ENCODE peak calls at places on chromosomes 6 and 20, in four cellular contexts. One of them, this sample, is unnamed.

GRCh38 chr6:109793793-109794192 is 102.7 kb downstream of the FIG4 start:
- DNase-seq in H1: no peak
- DNase-seq in HepG2: no peak
- DNase-seq in K562: peak; percentile 12
- DNase-seq in this sample: peak; percentile 77

GRCh38 chr6:148407372-148407771 is 64.7 kb downstream of the SASH1 start:
- DNase-seq in H1: no peak
- DNase-seq in K562: no peak
- DNase-seq in HepG2: no peak
- DNase-seq in this sample: no peak

GRCh38 chr20:60206259-60206658 is 248.0 kb downstream of the CDH26 start:
- DNase-seq in HepG2: peak; percentile 31
- DNase-seq in K562: no peak
- DNase-seq in H1: no peak
- DNase-seq in this sample: peak; percentile 27

GRCh38 chr20:41726727-41727126 is 108.5 kb upstream of the CHD6 start:
- DNase-seq in HepG2: no peak
- DNase-seq in K562: no peak
- DNase-seq in H1: no peak
- DNase-seq in this sample: no peak

GRCh38 chr6:26251354-26252081 is 113.5 kb upstream of the BTN3A2 start:
- DNase-seq in K562: no peak
- DNase-seq in HepG2: no peak
- DNase-seq in H1: no peak
- DNase-seq in this sample: no peak

GRCh38 chr6:88823998-88824397 is 139.4 kb downstream of the RNGTT start:
- DNase-seq in H1: no peak
- DNase-seq in K562: no peak
- DNase-seq in HepG2: peak; percentile 56
- DNase-seq in this sample: peak; percentile 34

GRCh38 chr6:155061381-155061780 is 66.3 kb downstream of the TIAM2 start:
- DNase-seq in K562: no peak
- DNase-seq in H1: no peak
- DNase-seq in HepG2: no peak
- DNase-seq in this sample: no peak

GRCh38 chr6:21969192-21969591 is 327.6 kb downstream of the PRL start:
- DNase-seq in H1: no peak
- DNase-seq in HepG2: no peak
- DNase-seq in K562: no peak
- DNase-seq in this sample: no peak

DNA sequence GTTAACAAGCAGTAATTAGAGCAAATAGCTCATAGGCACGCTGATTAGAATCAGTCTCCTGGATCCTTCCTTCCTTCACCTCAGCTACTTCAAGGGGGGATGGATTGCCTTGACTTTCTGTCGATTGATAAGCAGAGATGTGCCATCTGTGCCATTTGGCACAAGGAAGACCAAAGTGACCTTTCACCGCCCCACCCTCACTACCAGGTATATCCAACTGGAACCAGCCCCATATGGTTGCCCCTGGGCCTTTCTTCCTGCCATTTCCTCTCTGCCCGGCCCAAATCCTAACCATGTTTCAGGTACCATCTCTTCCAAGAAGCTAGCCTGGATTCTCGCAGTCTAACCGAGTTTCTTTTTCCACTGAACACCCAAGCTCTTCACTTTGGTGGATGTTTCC is 8.7 kb upstream of the CPNE5 start:
- DNase-seq in HepG2: no peak
- DNase-seq in K562: no peak
- DNase-seq in H1: no peak
- DNase-seq in this sample: no peak
- TF ChIP-seq RAD21 in HepG2: no peak
- TF ChIP-seq RAD21 in K562: no peak
- TF ChIP-seq RAD21 in H1: no peak
- TF ChIP-seq RAD21 in this sample: no peak

DNA sequence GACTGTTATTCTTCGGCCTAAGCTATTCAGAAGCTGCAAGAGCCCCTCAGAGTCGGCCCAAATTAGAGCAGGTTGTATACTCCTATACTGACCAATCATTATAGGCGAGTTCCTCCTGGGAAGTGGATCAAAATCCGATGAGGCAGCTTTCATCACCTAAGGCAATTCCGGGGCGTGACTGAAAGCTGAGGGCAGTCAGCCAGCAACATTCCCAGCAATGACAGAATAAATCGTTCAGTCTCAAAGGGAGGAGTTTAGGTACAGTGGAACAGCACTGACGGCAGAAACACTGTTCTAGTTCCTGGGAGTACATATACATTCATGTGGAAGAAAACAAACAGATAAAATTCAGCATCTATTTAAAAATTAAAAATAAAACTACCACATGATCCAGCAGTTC is 10.8 kb downstream of the HLA-DQB2 start:
- DNase-seq in HepG2: no peak
- DNase-seq in K562: no peak
- DNase-seq in H1: no peak
- DNase-seq in this sample: no peak
- TF ChIP-seq JUN in HepG2: no peak
- TF ChIP-seq JUN in K562: no peak
- TF ChIP-seq JUN in H1: no peak
- TF ChIP-seq JUN in this sample: no peak

DNA sequence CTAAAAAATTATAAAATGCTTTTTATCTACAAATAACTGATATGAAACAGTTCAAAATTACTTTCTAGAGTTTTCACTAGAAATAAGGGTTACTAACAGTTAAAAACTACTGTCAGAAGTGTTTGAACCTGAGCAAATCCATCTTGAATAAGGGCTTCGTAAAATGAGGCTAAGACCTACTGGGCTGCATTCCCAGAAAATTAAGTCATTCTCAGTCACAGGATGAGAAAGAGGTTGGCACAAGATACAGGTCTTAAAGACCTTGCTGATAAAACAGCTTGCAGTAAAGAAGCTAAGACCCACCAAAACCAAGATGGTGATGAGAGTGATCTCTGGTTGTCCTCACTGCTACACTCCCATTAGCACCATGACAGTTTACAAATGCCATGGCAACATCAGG is 93.7 kb downstream of the PLG start:
- DNase-seq in K562: no peak
- DNase-seq in HepG2: no peak
- DNase-seq in H1: no peak
- DNase-seq in this sample: no peak
- TF ChIP-seq USF2 in K562: no peak
- TF ChIP-seq USF2 in HepG2: no peak
- TF ChIP-seq USF2 in H1: no peak
- TF ChIP-seq USF2 in this sample: no peak

GRCh38 chr6:166554316-166554715 is 32.2 kb downstream of the RAMACL start:
- DNase-seq in HepG2: no peak
- DNase-seq in K562: no peak
- DNase-seq in H1: no peak
- DNase-seq in this sample: no peak
- TF ChIP-seq RAD21 in HepG2: no peak
- TF ChIP-seq RAD21 in K562: no peak
- TF ChIP-seq RAD21 in H1: no peak
- TF ChIP-seq RAD21 in this sample: no peak

GRCh38 chr6:16282370-16282769 is 44.0 kb downstream of the GMPR start:
- DNase-seq in HepG2: no peak
- DNase-seq in H1: no peak
- DNase-seq in K562: no peak
- DNase-seq in this sample: no peak

GRCh38 chr6:16288163-16288562 is 49.8 kb downstream of the GMPR start:
- DNase-seq in K562: no peak
- DNase-seq in HepG2: no peak
- DNase-seq in H1: no peak
- DNase-seq in this sample: no peak

GRCh38 chr6:16286151-16286522 is 47.8 kb downstream of the GMPR start:
- DNase-seq in K562: peak; percentile 52
- DNase-seq in H1: peak; percentile 43
- DNase-seq in HepG2: peak; percentile 37
- DNase-seq in this sample: peak; percentile 39

GRCh38 chr6:16284472-16284871 is 46.1 kb downstream of the GMPR start:
- DNase-seq in HepG2: no peak
- DNase-seq in K562: no peak
- DNase-seq in H1: no peak
- DNase-seq in this sample: no peak

DNA sequence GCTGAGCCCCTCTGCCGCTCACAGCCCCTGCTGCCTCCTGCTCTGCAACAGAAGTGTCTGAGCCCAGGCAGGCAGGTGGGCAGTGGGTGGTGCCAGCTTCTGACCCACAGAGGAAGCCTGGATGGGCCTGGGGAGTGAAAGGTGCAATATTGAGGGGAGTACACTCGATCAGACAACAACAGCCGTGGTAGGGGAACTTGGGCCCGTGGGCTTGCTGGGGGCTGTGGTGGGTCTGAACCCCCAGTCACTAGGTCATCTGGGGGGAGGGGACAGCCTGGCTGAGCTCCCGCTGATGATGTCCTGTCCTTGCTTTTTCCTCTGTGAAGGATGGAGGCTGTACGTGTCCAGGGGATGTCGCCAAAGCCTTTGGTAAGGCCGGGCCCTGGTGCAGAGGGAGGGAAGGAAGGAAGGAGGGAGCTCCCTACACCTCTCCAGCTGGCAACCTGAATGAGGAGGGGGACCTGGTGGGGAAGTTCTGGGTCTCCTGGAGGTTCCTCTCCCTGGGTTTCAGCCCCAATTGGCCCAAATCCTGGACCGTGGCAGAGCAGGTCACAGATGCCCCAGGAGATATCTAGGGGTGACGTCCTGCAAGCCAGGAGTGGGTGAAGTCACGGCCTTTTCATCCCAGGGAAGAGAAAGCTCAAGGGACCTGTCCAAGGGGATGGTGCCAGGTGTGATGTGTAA is 47.2 kb downstream of the GMPR start:
- DNase-seq in H1: no peak
- DNase-seq in K562: no peak
- DNase-seq in HepG2: no peak
- DNase-seq in this sample: no peak
- TF ChIP-seq JUN in H1: no peak
- TF ChIP-seq JUN in K562: no peak
- TF ChIP-seq JUN in HepG2: no peak
- TF ChIP-seq JUN in this sample: no peak

DNA sequence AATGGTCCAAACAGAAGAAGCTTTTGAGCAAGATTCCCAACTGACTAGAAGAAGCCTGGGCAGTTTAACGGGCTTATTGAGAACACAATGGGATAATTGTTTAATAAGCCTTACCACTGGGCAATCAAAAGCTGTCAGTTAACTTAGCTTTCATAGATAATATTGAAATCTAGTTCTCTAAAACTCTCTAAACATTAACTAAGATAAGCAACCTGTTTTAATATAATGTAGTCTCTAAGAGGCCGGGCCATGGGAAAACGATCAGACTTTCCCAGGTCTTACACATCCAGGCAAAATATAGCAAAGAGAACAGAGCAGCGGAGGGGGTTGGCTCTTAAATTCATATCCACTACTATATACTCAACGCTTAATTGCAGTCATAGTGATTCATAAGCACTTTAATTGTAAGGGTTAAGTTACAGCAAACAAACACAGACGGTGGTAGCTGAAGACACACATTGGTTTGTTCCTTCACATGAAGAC is 128.0 kb upstream of the FAM83B start:
- DNase-seq in K562: no peak
- DNase-seq in H1: no peak
- DNase-seq in HepG2: no peak
- DNase-seq in this sample: no peak
- TF ChIP-seq USF2 in K562: no peak
- TF ChIP-seq USF2 in H1: no peak
- TF ChIP-seq USF2 in HepG2: no peak
- TF ChIP-seq USF2 in this sample: no peak

GRCh38 chr20:2745936-2746635 is 53.5 kb downstream of the EBF4 start:
- DNase-seq in HepG2: no peak
- DNase-seq in K562: no peak
- DNase-seq in H1: no peak
- DNase-seq in this sample: no peak
- TF ChIP-seq RAD21 in HepG2: no peak
- TF ChIP-seq RAD21 in K562: no peak
- TF ChIP-seq RAD21 in H1: no peak
- TF ChIP-seq RAD21 in this sample: no peak

This sample was measured in A549.